ENCODE peak calls at places on chromosomes 1 and 21, in four cellular contexts. D is small intestine, U is A549, B is lung. Q is an unnamed sample.

GRCh38 chr1:11668516-11668915 is 4.5 kb downstream of the FBXO6 start:
- DNase-seq in D (no peak), U (no peak), B (no peak), Q (no peak)

GRCh38 chr1:240575976-240576666 is 35.8 kb downstream of the GREM2 start:
- DNase-seq in D (no peak), U (no peak), B (no peak), Q (no peak)

GRCh38 chr1:154810571-154810970 is 59.5 kb downstream of the KCNN3 start:
- DNase-seq in D (no peak), U (no peak), B (no peak), Q (no peak)

GRCh38 chr1:10733967-10734366 is 62.5 kb downstream of the CASZ1 start:
- DNase-seq in D (no peak), U (no peak), B (peak), Q (no peak)

GRCh38 chr1:170354216-170354615 is 177.8 kb upstream of the GORAB start:
- DNase-seq in D (peak), U (no peak), B (no peak), Q (no peak)

GRCh38 chr1:4768553-4768952 is 114.1 kb downstream of the AJAP1 start:
- DNase-seq in D (no peak), U (no peak), B (no peak), Q (no peak)

GRCh38 chr1:235923466-235924008 is 56.8 kb upstream of the LYST start:
- DNase-seq in D (peak), U (no peak), B (no peak), Q (no peak)

GRCh38 chr1:181044449-181044966 is 10.7 kb downstream of the MR1 start:
- DNase-seq in D (peak), U (peak), B (peak), Q (no peak)

GRCh38 chr1:228459091-228459993 is 27.8 kb upstream of the RNF187 start:
- DNase-seq in D (peak), U (peak), B (peak), Q (peak)

GRCh38 chr21:15627011-15627410 is 102.8 kb upstream of the USP25 start:
- DNase-seq in D (no peak), U (no peak), B (no peak), Q (no peak)

GRCh38 chr1:21926814-21927530 is 10.1 kb downstream of the HSPG2 start:
- DNase-seq in D (no peak), U (no peak), B (no peak), Q (no peak)

GRCh38 chr1:238329671-238330070 is 438.9 kb upstream of the ZP4 start:
- DNase-seq in D (no peak), U (no peak), B (no peak), Q (no peak)

GRCh38 chr1:93690341-93690740 is 8.7 kb upstream of the BCAR3 start:
- DNase-seq in D (peak), U (no peak), B (no peak), Q (no peak)

GRCh38 chr1:58238846-58239245 is 307.7 kb downstream of the OMA1 start:
- DNase-seq in D (no peak), U (no peak), B (no peak), Q (no peak)

GRCh38 chr1:159828176-159828575 is 1.5 kb downstream of the SLAMF8 start:
- DNase-seq in D (no peak), U (no peak), B (no peak), Q (no peak)

GRCh38 chr1:217921126-217921900 is 290.2 kb downstream of the SPATA17 start:
- DNase-seq in D (no peak), U (no peak), B (no peak), Q (no peak)

GRCh38 chr21:33655591-33656221 is 13.4 kb downstream of the ITSN1 start:
- DNase-seq in D (peak), U (peak), B (peak), Q (no peak)

GRCh38 chr1:178310685-178311105 is 186.1 kb downstream of the CLEC20A start:
- DNase-seq in D (peak), U (peak), B (no peak), Q (no peak)

GRCh38 chr1:35243681-35244080 is 24.8 kb upstream of the ZMYM4 start:
- DNase-seq in D (peak), U (no peak), B (no peak), Q (no peak)

GRCh38 chr1:27382950-27383627 is at the start of gene CD164L2:
- DNase-seq in D (peak), U (no peak), B (peak), Q (no peak)

GRCh38 chr1:89894210-89894668 is 73.4 kb downstream of the LRRC8D start:
- DNase-seq in D (no peak), U (no peak), B (no peak), Q (no peak)

GRCh38 chr1:155688318-155689121 is at the start of the genes DAP3 and YY1AP1:
- DNase-seq in D (peak), U (peak), B (peak), Q (peak)

GRCh38 chr1:72869441-72869840 is 587.1 kb upstream of the NEGR1 start:
- DNase-seq in D (no peak), U (no peak), B (no peak), Q (no peak)

GRCh38 chr21:32137266-32137665 is 141.6 kb downstream of the MIS18A start:
- DNase-seq in D (no peak), U (no peak), B (no peak), Q (no peak)

GRCh38 chr1:203033917-203034316 is 7.6 kb downstream of the PPFIA4 start:
- DNase-seq in D (no peak), U (no peak), B (no peak), Q (no peak)

GRCh38 chr1:240495652-240496051 is 116.3 kb downstream of the GREM2 start:
- DNase-seq in D (no peak), U (no peak), B (no peak), Q (no peak)

GRCh38 chr1:182629674-182630073 is 25.5 kb upstream of the RGS16 start:
- DNase-seq in D (no peak), U (no peak), B (no peak), Q (no peak)

GRCh38 chr1:119674835-119675289 is 26.8 kb upstream of the ZNF697 start:
- DNase-seq in D (no peak), U (no peak), B (peak), Q (no peak)

GRCh38 chr1:152745289-152745704 is 12.5 kb upstream of the KPRP start:
- DNase-seq in D (no peak), U (no peak), B (no peak), Q (no peak)

GRCh38 chr1:159188375-159188788 is 16.3 kb upstream of the ACKR1 start:
- DNase-seq in D (peak), U (no peak), B (peak), Q (no peak)

GRCh38 chr1:11028018-11028417 is 15.6 kb downstream of the TARDBP start:
- DNase-seq in D (no peak), U (no peak), B (no peak), Q (no peak)

GRCh38 chr1:9561429-9561828 is 22.2 kb downstream of the SLC25A33 start:
- DNase-seq in D (peak), U (no peak), B (no peak), Q (no peak)

GRCh38 chr1:218557731-218558130 is 212.6 kb downstream of the TGFB2 start:
- DNase-seq in D (peak), U (no peak), B (no peak), Q (no peak)

GRCh38 chr1:65209005-65209885 is 61.2 kb downstream of the AK4 start:
- DNase-seq in D (peak), U (peak), B (no peak), Q (no peak)

GRCh38 chr1:229079196-229079595 is 191.7 kb upstream of the RAB4A start:
- DNase-seq in D (no peak), U (no peak), B (no peak), Q (no peak)

GRCh38 chr1:247287460-247287859 is 31.6 kb downstream of the VN1R5 start:
- DNase-seq in D (no peak), U (no peak), B (no peak), Q (no peak)

GRCh38 chr1:16053781-16054502 is 10.4 kb downstream of the CLCNKB start:
- DNase-seq in D (no peak), U (no peak), B (no peak), Q (no peak)

GRCh38 chr1:208189183-208189582 is 55.0 kb downstream of the PLXNA2 start:
- DNase-seq in D (no peak), U (no peak), B (no peak), Q (no peak)

DNA sequence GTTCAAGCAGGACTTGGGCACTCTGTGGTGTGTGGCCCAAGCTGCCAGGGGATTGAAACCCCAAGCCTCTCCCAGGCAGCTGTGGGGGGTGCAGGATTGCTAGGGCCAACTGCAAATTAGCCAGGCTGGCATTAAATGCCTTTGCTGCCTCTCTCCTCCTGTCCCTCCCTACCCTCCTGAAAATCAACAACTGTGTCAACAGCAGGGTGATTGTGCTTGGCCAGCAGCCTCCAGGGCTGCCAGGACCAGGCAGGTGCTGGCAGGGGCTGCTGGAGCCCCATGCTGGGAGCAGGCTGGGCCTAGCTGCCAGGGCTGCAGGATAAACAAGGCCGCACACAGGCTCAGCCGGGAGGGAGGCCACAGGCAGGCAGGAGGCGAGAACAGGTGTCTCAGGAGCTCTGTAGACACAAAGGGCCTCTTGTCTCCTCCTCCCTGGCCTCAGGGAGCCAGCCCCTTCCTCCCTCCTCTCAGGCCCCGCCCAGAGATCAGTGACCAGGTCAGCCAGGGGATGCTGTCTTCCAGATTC is 11.4 kb downstream of the SOX13 start:
- DNase-seq in D (peak), U (no peak), B (peak), Q (no peak)
- H3K27ac ChIP-seq in D (peak), U (peak), B (no peak), Q (peak)

DNA sequence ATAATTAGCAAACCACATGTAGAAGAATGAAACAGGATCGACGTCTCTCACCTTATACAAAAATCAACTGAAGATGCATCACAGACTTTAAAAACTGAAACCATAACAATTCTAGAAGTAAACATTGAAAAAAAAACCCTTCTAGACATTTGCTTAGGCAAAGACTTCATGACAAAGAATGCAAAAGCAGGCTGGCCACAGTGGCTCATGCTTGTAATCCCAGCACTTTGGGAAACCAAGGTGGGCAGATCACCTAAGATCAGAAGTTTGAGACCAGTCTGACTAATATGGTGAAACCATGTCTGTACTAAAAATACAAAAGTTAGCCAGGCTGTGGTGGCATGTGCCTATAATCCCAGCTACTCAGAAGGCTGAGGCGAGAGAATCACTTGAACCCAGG is 1351.7 kb downstream of the MRPL39 start:
- DNase-seq in D (no peak), U (no peak), B (no peak), Q (no peak)
- H3K27ac ChIP-seq in D (no peak), U (no peak), B (no peak), Q (no peak)

GRCh38 chr1:67338642-67339041 is 31.0 kb downstream of the IL12RB2 start:
- DNase-seq in D (no peak), U (no peak), B (no peak), Q (no peak)

GRCh38 chr1:67342002-67342890 is 34.6 kb downstream of the IL12RB2 start:
- DNase-seq in D (no peak), U (no peak), B (no peak), Q (no peak)

GRCh38 chr1:67336783-67337182 is 29.1 kb downstream of the IL12RB2 start:
- DNase-seq in D (peak), U (no peak), B (no peak), Q (no peak)

GRCh38 chr1:67336157-67336556 is 28.5 kb downstream of the IL12RB2 start:
- DNase-seq in D (peak), U (no peak), B (no peak), Q (no peak)

DNA sequence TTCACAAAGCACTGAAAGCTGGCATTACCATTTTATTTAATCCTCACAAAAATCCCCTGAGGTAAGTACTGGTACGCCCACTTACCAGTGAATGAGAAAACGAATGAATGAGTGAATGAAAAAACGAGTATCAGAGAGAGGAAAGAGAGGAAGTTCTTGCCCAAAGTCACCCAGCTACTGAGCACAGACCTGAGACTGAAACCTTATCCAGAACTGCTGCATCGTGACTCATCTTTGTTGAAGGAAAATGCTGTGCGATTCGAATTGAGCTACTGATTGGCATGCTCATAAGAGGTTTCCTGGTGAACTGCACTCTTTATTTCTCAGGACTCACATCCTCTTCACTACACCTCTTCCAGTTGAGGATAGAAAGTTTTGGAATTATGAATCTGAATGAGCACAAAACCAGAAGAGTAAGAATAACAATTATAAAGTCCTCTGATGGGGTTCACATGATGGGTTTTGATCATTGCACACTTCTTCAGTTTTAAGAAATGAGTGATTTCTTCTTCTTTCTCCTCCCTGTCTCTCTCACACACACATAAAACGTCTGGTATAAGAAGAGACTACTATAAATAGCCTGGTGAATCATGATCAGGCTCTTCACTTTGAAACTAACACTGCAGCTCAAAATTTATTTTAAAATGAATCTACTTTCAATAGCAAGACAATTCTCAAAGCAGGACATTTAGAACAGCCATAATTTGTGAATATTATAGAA is 32.1 kb downstream of the IL12RB2 start:
- DNase-seq in D (no peak), U (no peak), B (no peak), Q (no peak)
- H3K27ac ChIP-seq in D (no peak), U (no peak), B (no peak), Q (no peak)

GRCh38 chr1:223837206-223837605 is 8.5 kb downstream of the TP53BP2 start:
- DNase-seq in D (no peak), U (no peak), B (no peak), Q (no peak)
- H3K27ac ChIP-seq in D (no peak), U (no peak), B (no peak), Q (no peak)

GRCh38 chr1:225537554-225538251 is 109.9 kb upstream of the LBR start:
- DNase-seq in D (no peak), U (no peak), B (no peak), Q (no peak)
- H3K27ac ChIP-seq in D (no peak), U (no peak), B (no peak), Q (no peak)

GRCh38 chr1:61192666-61193325 is 110.4 kb downstream of the NFIA start:
- DNase-seq in D (no peak), U (no peak), B (no peak), Q (no peak)
- H3K27ac ChIP-seq in D (no peak), U (no peak), B (no peak), Q (peak)

GRCh38 chr1:162165528-162165927 is 96.0 kb downstream of the NOS1AP start:
- DNase-seq in D (no peak), U (no peak), B (no peak), Q (no peak)

GRCh38 chr1:162168935-162169545 is 99.5 kb downstream of the NOS1AP start:
- DNase-seq in D (no peak), U (no peak), B (no peak), Q (no peak)

GRCh38 chr1:162171078-162171477 is 101.6 kb downstream of the NOS1AP start:
- DNase-seq in D (no peak), U (no peak), B (no peak), Q (no peak)

GRCh38 chr1:162168261-162168660 is 98.8 kb downstream of the NOS1AP start:
- DNase-seq in D (peak), U (no peak), B (no peak), Q (no peak)

DNA sequence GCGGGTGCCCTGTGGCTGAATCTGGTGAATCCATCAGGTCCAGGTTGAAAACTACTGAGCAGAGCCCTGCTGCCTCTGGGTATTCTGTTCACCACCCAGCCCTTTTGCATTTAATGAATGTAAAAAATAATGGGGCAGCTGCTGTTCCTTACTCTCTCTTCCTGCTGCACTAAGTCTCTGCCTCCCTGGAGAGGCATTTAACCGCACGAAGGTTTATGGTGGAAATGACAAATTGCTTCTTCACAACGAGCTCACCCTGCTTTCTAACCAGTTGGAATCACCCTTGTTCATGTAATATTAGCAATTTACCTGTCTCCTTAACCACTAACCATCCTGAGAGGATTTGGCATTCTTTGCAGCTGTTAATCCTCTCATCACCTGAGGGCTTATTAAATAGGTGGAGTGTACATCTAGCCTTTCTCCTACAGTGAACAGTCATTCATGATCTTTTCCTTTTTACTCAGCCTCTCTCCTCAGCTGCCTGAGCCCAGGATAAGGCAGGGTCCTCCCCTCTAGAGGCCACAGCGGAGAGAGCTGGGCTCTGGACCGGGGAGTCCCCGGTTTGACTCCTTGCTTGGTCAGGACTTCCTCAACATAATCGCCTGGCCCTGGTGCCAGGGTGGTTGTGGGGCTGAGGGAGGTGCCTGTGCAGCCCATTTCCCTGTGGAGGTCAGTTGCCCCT is 97.6 kb downstream of the NOS1AP start:
- DNase-seq in D (no peak), U (no peak), B (no peak), Q (no peak)
- H3K27ac ChIP-seq in D (no peak), U (no peak), B (no peak), Q (no peak)

DNA sequence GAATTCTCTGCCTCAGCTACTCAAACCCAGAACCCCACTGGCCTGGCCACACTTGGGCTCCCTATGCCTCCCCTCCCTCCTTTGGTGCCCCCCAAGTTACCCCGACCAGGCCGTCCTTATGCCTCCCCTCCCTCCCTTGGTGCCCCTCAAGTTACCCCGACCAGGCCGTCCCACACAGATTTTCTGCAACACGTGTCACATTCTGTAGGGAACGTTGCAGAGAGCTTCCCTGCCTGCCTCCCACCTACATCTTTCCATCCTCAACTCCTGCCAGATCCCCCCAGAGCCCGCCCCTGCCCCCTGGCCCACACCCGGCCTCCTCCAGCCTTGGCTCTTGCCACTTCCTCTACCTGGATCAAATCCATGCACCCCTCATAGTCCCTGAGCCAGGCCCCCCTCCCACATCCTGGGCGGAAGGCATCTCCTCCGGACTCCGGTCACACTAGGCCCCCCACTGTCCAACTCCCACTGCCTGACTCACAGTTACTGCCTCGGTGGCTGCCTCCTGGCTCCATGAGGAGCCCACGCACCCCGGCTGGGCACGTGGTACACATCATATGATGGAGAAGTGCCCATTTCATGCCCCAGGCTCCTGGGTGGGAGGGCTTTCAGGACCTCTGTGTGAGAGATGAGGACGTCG is 41.2 kb downstream of the KCNAB2 start:
- DNase-seq in D (no peak), U (no peak), B (no peak), Q (peak)
- H3K27ac ChIP-seq in D (no peak), U (no peak), B (no peak), Q (peak)

GRCh38 chr1:54652172-54652571 is 10.6 kb downstream of the MROH7 start:
- DNase-seq in D (no peak), U (no peak), B (no peak), Q (no peak)
- H3K27ac ChIP-seq in D (no peak), U (no peak), B (no peak), Q (no peak)

Q was measured in caudate nucleus.